ENCODE peak calls at places on chromosome 2, in eight cellular contexts. One of them, this sample, is unnamed.

GRCh38 chr2:200091126-200091525 is 135.7 kb downstream of the MAIP1 start:
- DNase-seq in suprapubic skin: no peak
- DNase-seq in endothelial cell: no peak
- DNase-seq in cardiac muscle cell: no peak
- DNase-seq in WTC11: peak; percentile 21
- DNase-seq in thoracic aorta: no peak
- DNase-seq in neural crest cell: no peak
- DNase-seq in astrocyte of the spinal cord: no peak
- DNase-seq in this sample: no peak

GRCh38 chr2:38622210-38622609 is 19.5 kb upstream of the HNRNPLL start:
- DNase-seq in suprapubic skin: no peak
- DNase-seq in endothelial cell: no peak
- DNase-seq in cardiac muscle cell: peak; percentile 15
- DNase-seq in WTC11: no peak
- DNase-seq in thoracic aorta: no peak
- DNase-seq in neural crest cell: no peak
- DNase-seq in astrocyte of the spinal cord: no peak
- DNase-seq in this sample: no peak

GRCh38 chr2:185145316-185146121 is 547.2 kb downstream of the ZNF804A start:
- DNase-seq in suprapubic skin: no peak
- DNase-seq in endothelial cell: no peak
- DNase-seq in cardiac muscle cell: no peak
- DNase-seq in WTC11: no peak
- DNase-seq in thoracic aorta: no peak
- DNase-seq in neural crest cell: no peak
- DNase-seq in astrocyte of the spinal cord: no peak
- DNase-seq in this sample: no peak

GRCh38 chr2:47631840-47632398 is 151.0 kb upstream of the MSH6 start:
- DNase-seq in suprapubic skin: no peak
- DNase-seq in endothelial cell: no peak
- DNase-seq in cardiac muscle cell: peak; percentile 66
- DNase-seq in WTC11: no peak
- DNase-seq in thoracic aorta: peak; percentile 40
- DNase-seq in neural crest cell: no peak
- DNase-seq in astrocyte of the spinal cord: peak; percentile 62
- DNase-seq in this sample: peak; percentile 45

GRCh38 chr2:61789807-61790602 is 63.9 kb downstream of the FAM161A start:
- DNase-seq in suprapubic skin: no peak
- DNase-seq in endothelial cell: no peak
- DNase-seq in cardiac muscle cell: no peak
- DNase-seq in WTC11: no peak
- DNase-seq in thoracic aorta: no peak
- DNase-seq in neural crest cell: no peak
- DNase-seq in astrocyte of the spinal cord: no peak
- DNase-seq in this sample: no peak

GRCh38 chr2:151103551-151103950 is 158.1 kb downstream of the RBM43 start:
- DNase-seq in suprapubic skin: no peak
- DNase-seq in endothelial cell: no peak
- DNase-seq in cardiac muscle cell: no peak
- DNase-seq in WTC11: no peak
- DNase-seq in thoracic aorta: no peak
- DNase-seq in neural crest cell: no peak
- DNase-seq in astrocyte of the spinal cord: no peak
- DNase-seq in this sample: no peak

GRCh38 chr2:175540421-175540820 is 358.9 kb upstream of the ATP5MC3 start:
- DNase-seq in suprapubic skin: no peak
- DNase-seq in endothelial cell: no peak
- DNase-seq in cardiac muscle cell: no peak
- DNase-seq in WTC11: no peak
- DNase-seq in thoracic aorta: no peak
- DNase-seq in neural crest cell: no peak
- DNase-seq in astrocyte of the spinal cord: no peak
- DNase-seq in this sample: no peak

GRCh38 chr2:26175191-26175715 is 2.4 kb downstream of the GAREM2 start:
- DNase-seq in suprapubic skin: peak; percentile 46
- DNase-seq in endothelial cell: no peak
- DNase-seq in cardiac muscle cell: no peak
- DNase-seq in WTC11: no peak
- DNase-seq in thoracic aorta: no peak
- DNase-seq in neural crest cell: no peak
- DNase-seq in astrocyte of the spinal cord: no peak
- DNase-seq in this sample: no peak

GRCh38 chr2:73979686-73980085 is 5.0 kb upstream of the TET3 start:
- DNase-seq in suprapubic skin: no peak
- DNase-seq in endothelial cell: no peak
- DNase-seq in cardiac muscle cell: peak; percentile 88
- DNase-seq in WTC11: no peak
- DNase-seq in thoracic aorta: no peak
- DNase-seq in neural crest cell: no peak
- DNase-seq in astrocyte of the spinal cord: peak; percentile 73
- DNase-seq in this sample: peak; percentile 90

GRCh38 chr2:70301344-70302194 is at the start of gene FAM136A:
- DNase-seq in suprapubic skin: peak; percentile 92
- DNase-seq in endothelial cell: peak; percentile 98
- DNase-seq in cardiac muscle cell: peak; percentile 88
- DNase-seq in WTC11: peak; percentile 94
- DNase-seq in thoracic aorta: peak; percentile 59
- DNase-seq in neural crest cell: peak; percentile 96
- DNase-seq in astrocyte of the spinal cord: peak; percentile 73
- DNase-seq in this sample: peak; percentile 75

GRCh38 chr2:84969511-84970265 is 1.3 kb upstream of the KCMF1 start:
- DNase-seq in suprapubic skin: no peak
- DNase-seq in endothelial cell: peak; percentile 8
- DNase-seq in cardiac muscle cell: peak; percentile 46
- DNase-seq in WTC11: no peak
- DNase-seq in thoracic aorta: no peak
- DNase-seq in neural crest cell: no peak
- DNase-seq in astrocyte of the spinal cord: peak; percentile 52
- DNase-seq in this sample: peak; percentile 38

GRCh38 chr2:7849531-7849930 is 832.3 kb upstream of the ID2 start:
- DNase-seq in suprapubic skin: no peak
- DNase-seq in endothelial cell: no peak
- DNase-seq in cardiac muscle cell: no peak
- DNase-seq in WTC11: no peak
- DNase-seq in thoracic aorta: no peak
- DNase-seq in neural crest cell: no peak
- DNase-seq in astrocyte of the spinal cord: no peak
- DNase-seq in this sample: no peak

GRCh38 chr2:224555823-224556366 is 29.3 kb downstream of the CUL3 start:
- DNase-seq in suprapubic skin: no peak
- DNase-seq in endothelial cell: no peak
- DNase-seq in cardiac muscle cell: no peak
- DNase-seq in WTC11: no peak
- DNase-seq in thoracic aorta: no peak
- DNase-seq in neural crest cell: no peak
- DNase-seq in astrocyte of the spinal cord: no peak
- DNase-seq in this sample: no peak

GRCh38 chr2:161631855-161632391 is 7.7 kb downstream of the SLC4A10 start:
- DNase-seq in suprapubic skin: no peak
- DNase-seq in endothelial cell: no peak
- DNase-seq in cardiac muscle cell: no peak
- DNase-seq in WTC11: no peak
- DNase-seq in thoracic aorta: no peak
- DNase-seq in neural crest cell: no peak
- DNase-seq in astrocyte of the spinal cord: no peak
- DNase-seq in this sample: no peak

GRCh38 chr2:161625314-161625919 is 1.2 kb downstream of the SLC4A10 start:
- DNase-seq in suprapubic skin: no peak
- DNase-seq in endothelial cell: peak; percentile 33
- DNase-seq in cardiac muscle cell: no peak
- DNase-seq in WTC11: peak; percentile 66
- DNase-seq in thoracic aorta: no peak
- DNase-seq in neural crest cell: peak; percentile 9
- DNase-seq in astrocyte of the spinal cord: peak; percentile 3
- DNase-seq in this sample: no peak

GRCh38 chr2:161625996-161626395 is 1.8 kb downstream of the SLC4A10 start:
- DNase-seq in suprapubic skin: no peak
- DNase-seq in endothelial cell: no peak
- DNase-seq in cardiac muscle cell: no peak
- DNase-seq in WTC11: peak; percentile 9
- DNase-seq in thoracic aorta: no peak
- DNase-seq in neural crest cell: no peak
- DNase-seq in astrocyte of the spinal cord: no peak
- DNase-seq in this sample: no peak
- TF ChIP-seq CTCF in suprapubic skin: no peak
- TF ChIP-seq CTCF in endothelial cell: no peak
- TF ChIP-seq CTCF in cardiac muscle cell: no peak
- TF ChIP-seq CTCF in WTC11: no peak
- TF ChIP-seq CTCF in thoracic aorta: no peak
- TF ChIP-seq CTCF in neural crest cell: no peak
- TF ChIP-seq CTCF in astrocyte of the spinal cord: no peak
- TF ChIP-seq CTCF in this sample: no peak

GRCh38 chr2:237315170-237315880 is 98.6 kb downstream of the COL6A3 start:
- DNase-seq in suprapubic skin: peak; percentile 85
- DNase-seq in endothelial cell: no peak
- DNase-seq in cardiac muscle cell: peak; percentile 98
- DNase-seq in WTC11: no peak
- DNase-seq in thoracic aorta: peak; percentile 50
- DNase-seq in neural crest cell: peak; percentile 23
- DNase-seq in astrocyte of the spinal cord: peak; percentile 97
- DNase-seq in this sample: peak; percentile 97
- TF ChIP-seq CTCF in suprapubic skin: peak; percentile 11
- TF ChIP-seq CTCF in endothelial cell: no peak
- TF ChIP-seq CTCF in cardiac muscle cell: peak; percentile 35
- TF ChIP-seq CTCF in WTC11: no peak
- TF ChIP-seq CTCF in thoracic aorta: peak; percentile 49
- TF ChIP-seq CTCF in neural crest cell: no peak
- TF ChIP-seq CTCF in astrocyte of the spinal cord: peak; percentile 39
- TF ChIP-seq CTCF in this sample: peak; percentile 37

GRCh38 chr2:233353769-233354499 is at the start of gene DGKD:
- DNase-seq in suprapubic skin: no peak
- DNase-seq in endothelial cell: peak; percentile 80
- DNase-seq in cardiac muscle cell: peak; percentile 64
- DNase-seq in WTC11: peak; percentile 65
- DNase-seq in thoracic aorta: no peak
- DNase-seq in neural crest cell: peak; percentile 62
- DNase-seq in astrocyte of the spinal cord: peak; percentile 42
- DNase-seq in this sample: peak; percentile 37
- TF ChIP-seq CTCF in suprapubic skin: no peak
- TF ChIP-seq CTCF in endothelial cell: peak; percentile 25
- TF ChIP-seq CTCF in cardiac muscle cell: peak; percentile 8
- TF ChIP-seq CTCF in WTC11: no peak
- TF ChIP-seq CTCF in thoracic aorta: peak; percentile 70
- TF ChIP-seq CTCF in neural crest cell: no peak
- TF ChIP-seq CTCF in astrocyte of the spinal cord: peak; percentile 24
- TF ChIP-seq CTCF in this sample: no peak

GRCh38 chr2:121387591-121388325 is 102.8 kb upstream of the TFCP2L1 start:
- DNase-seq in suprapubic skin: no peak
- DNase-seq in endothelial cell: no peak
- DNase-seq in cardiac muscle cell: no peak
- DNase-seq in WTC11: no peak
- DNase-seq in thoracic aorta: no peak
- DNase-seq in neural crest cell: no peak
- DNase-seq in astrocyte of the spinal cord: peak; percentile 39
- DNase-seq in this sample: no peak

GRCh38 chr2:121386707-121387106 is 101.7 kb upstream of the TFCP2L1 start:
- DNase-seq in suprapubic skin: no peak
- DNase-seq in endothelial cell: no peak
- DNase-seq in cardiac muscle cell: peak; percentile 54
- DNase-seq in WTC11: no peak
- DNase-seq in thoracic aorta: no peak
- DNase-seq in neural crest cell: no peak
- DNase-seq in astrocyte of the spinal cord: peak; percentile 57
- DNase-seq in this sample: peak; percentile 55

GRCh38 chr2:121386102-121386501 is 101.1 kb upstream of the TFCP2L1 start:
- DNase-seq in suprapubic skin: no peak
- DNase-seq in endothelial cell: no peak
- DNase-seq in cardiac muscle cell: no peak
- DNase-seq in WTC11: no peak
- DNase-seq in thoracic aorta: no peak
- DNase-seq in neural crest cell: no peak
- DNase-seq in astrocyte of the spinal cord: no peak
- DNase-seq in this sample: no peak

GRCh38 chr2:121377676-121378075 is 92.7 kb upstream of the TFCP2L1 start:
- DNase-seq in suprapubic skin: no peak
- DNase-seq in endothelial cell: no peak
- DNase-seq in cardiac muscle cell: no peak
- DNase-seq in WTC11: no peak
- DNase-seq in thoracic aorta: no peak
- DNase-seq in neural crest cell: no peak
- DNase-seq in astrocyte of the spinal cord: peak; percentile 34
- DNase-seq in this sample: peak; percentile 36

DNA sequence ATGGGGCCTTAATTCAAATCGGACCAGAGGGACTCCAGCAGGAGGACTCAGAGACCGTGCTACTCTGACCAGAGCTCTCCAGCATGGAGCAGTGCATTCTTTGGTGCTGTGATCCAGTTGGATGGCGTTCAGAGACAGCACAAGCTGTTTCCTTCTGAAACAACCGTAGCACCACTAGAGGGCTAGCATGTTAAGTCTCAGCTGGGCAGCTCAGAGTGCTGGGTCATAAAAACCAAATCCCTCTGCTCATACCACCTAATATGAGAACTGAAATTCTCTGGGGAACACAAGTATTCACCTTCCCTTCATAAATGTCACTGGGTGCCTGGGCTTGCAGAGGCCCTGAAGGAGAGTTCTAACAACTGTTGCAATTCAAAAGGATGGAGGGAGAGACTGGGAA is 97.7 kb upstream of the TFCP2L1 start:
- DNase-seq in suprapubic skin: no peak
- DNase-seq in endothelial cell: no peak
- DNase-seq in cardiac muscle cell: no peak
- DNase-seq in WTC11: no peak
- DNase-seq in thoracic aorta: no peak
- DNase-seq in neural crest cell: no peak
- DNase-seq in astrocyte of the spinal cord: no peak
- DNase-seq in this sample: no peak
- TF ChIP-seq CTCF in suprapubic skin: no peak
- TF ChIP-seq CTCF in endothelial cell: no peak
- TF ChIP-seq CTCF in cardiac muscle cell: peak; percentile 10
- TF ChIP-seq CTCF in WTC11: no peak
- TF ChIP-seq CTCF in thoracic aorta: no peak
- TF ChIP-seq CTCF in neural crest cell: no peak
- TF ChIP-seq CTCF in astrocyte of the spinal cord: peak; percentile 27
- TF ChIP-seq CTCF in this sample: peak; percentile 15

GRCh38 chr2:131040661-131041401 is 52.4 kb downstream of the FAM168B start:
- DNase-seq in suprapubic skin: peak; percentile 57
- DNase-seq in endothelial cell: no peak
- DNase-seq in cardiac muscle cell: peak; percentile 58
- DNase-seq in WTC11: no peak
- DNase-seq in thoracic aorta: no peak
- DNase-seq in neural crest cell: no peak
- DNase-seq in astrocyte of the spinal cord: no peak
- DNase-seq in this sample: peak; percentile 35
- TF ChIP-seq CTCF in suprapubic skin: no peak
- TF ChIP-seq CTCF in endothelial cell: no peak
- TF ChIP-seq CTCF in cardiac muscle cell: peak; percentile 43
- TF ChIP-seq CTCF in WTC11: no peak
- TF ChIP-seq CTCF in thoracic aorta: no peak
- TF ChIP-seq CTCF in neural crest cell: no peak
- TF ChIP-seq CTCF in astrocyte of the spinal cord: peak; percentile 18
- TF ChIP-seq CTCF in this sample: peak; percentile 38

DNA sequence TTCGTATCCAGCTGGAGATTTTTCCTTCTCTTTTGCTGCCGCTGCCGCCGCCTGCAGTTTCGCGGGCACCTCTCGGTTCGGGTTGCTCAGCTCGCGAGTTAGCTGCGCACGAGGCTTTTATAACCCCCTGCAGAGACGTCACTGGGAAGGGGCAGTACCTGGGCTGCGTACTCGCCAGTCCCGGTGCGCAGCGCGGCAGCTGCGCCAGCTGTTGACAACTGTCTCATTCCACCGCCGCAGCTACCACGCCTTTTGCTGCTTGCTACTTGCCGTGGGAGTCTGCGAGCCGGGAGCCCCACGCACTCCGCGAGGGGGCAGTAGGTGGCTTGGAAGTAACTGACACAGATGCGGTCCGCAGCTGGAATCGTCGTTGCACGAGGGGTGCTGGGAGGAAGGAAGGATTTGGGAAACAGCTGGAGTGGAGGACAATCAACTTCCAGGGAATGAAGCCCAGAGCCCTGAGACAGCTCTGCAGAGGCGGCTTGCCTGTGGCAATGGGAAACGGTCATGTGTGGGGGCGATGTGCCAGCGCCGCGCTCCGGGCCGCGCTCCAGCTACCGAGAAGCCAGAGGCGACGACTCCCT is at the start of gene TACR1:
- DNase-seq in suprapubic skin: peak; percentile 71
- DNase-seq in endothelial cell: peak; percentile 70
- DNase-seq in cardiac muscle cell: peak; percentile 82
- DNase-seq in WTC11: peak; percentile 63
- DNase-seq in thoracic aorta: no peak
- DNase-seq in neural crest cell: peak; percentile 59
- DNase-seq in astrocyte of the spinal cord: peak; percentile 72
- DNase-seq in this sample: peak; percentile 80
- TF ChIP-seq CTCF in suprapubic skin: peak; percentile 4
- TF ChIP-seq CTCF in endothelial cell: peak; percentile 49
- TF ChIP-seq CTCF in cardiac muscle cell: peak; percentile 84
- TF ChIP-seq CTCF in WTC11: no peak
- TF ChIP-seq CTCF in thoracic aorta: peak; percentile 45
- TF ChIP-seq CTCF in neural crest cell: peak; percentile 70
- TF ChIP-seq CTCF in astrocyte of the spinal cord: peak; percentile 85
- TF ChIP-seq CTCF in this sample: peak; percentile 80

This sample was measured in fibroblast of pulmonary artery.